ENCODE peak calls at places on chromosomes 13 and 19, in seven cellular contexts. Y, K, N, B, F, T and O are unnamed samples.

GRCh38 chr13:27619711-27620376 is 485 bp downstream of the LNX2 start:
- DNase-seq in Y (no peak), K (peak; percentile 58), N (peak; percentile 58), B (no peak), F (peak; percentile 29), T (no peak), O (no peak)

GRCh38 chr13:42486711-42487198 is 87.2 kb upstream of the TNFSF11 start:
- DNase-seq in Y (no peak), K (peak; percentile 73), N (no peak), B (peak; percentile 90), F (peak; percentile 88), T (peak; percentile 51), O (peak; percentile 85)

GRCh38 chr19:52716578-52716977 is 18.3 kb downstream of the ZNF611 start:
- DNase-seq in Y (no peak), K (no peak), N (no peak), B (no peak), F (no peak), T (no peak), O (no peak)

GRCh38 chr13:75258159-75258782 is 223.7 kb downstream of the TBC1D4 start:
- DNase-seq in Y (no peak), K (peak; percentile 71), N (no peak), B (peak; percentile 13), F (peak; percentile 73), T (peak; percentile 18), O (no peak)

GRCh38 chr19:34330116-34330515 is 34.9 kb upstream of the GPI start:
- DNase-seq in Y (no peak), K (no peak), N (no peak), B (no peak), F (no peak), T (no peak), O (no peak)

GRCh38 chr19:32928806-32929205 is 43.0 kb downstream of the CEP89 start:
- DNase-seq in Y (no peak), K (no peak), N (no peak), B (no peak), F (peak; percentile 80), T (no peak), O (peak; percentile 24)

GRCh38 chr19:50044922-50045321 is 19.1 kb downstream of the ZNF473 start:
- DNase-seq in Y (no peak), K (no peak), N (no peak), B (no peak), F (no peak), T (no peak), O (no peak)

GRCh38 chr19:34319230-34319585 is 45.8 kb upstream of the GPI start:
- DNase-seq in Y (no peak), K (peak; percentile 42), N (no peak), B (peak; percentile 34), F (peak; percentile 39), T (no peak), O (no peak)

GRCh38 chr13:64278493-64278892 is 2862.8 kb upstream of the PCDH20 start:
- DNase-seq in Y (no peak), K (no peak), N (no peak), B (peak; percentile 23), F (peak; percentile 80), T (peak; percentile 2), O (no peak)

GRCh38 chr19:18507021-18507726 is 14.7 kb downstream of the ELL start:
- DNase-seq in Y (no peak), K (peak; percentile 32), N (peak; percentile 53), B (no peak), F (no peak), T (no peak), O (no peak)

GRCh38 chr19:15419413-15420025 is 731 bp upstream of the AKAP8L start:
- DNase-seq in Y (no peak), K (peak; percentile 32), N (no peak), B (no peak), F (peak; percentile 43), T (no peak), O (no peak)

GRCh38 chr13:24008679-24009078 is 111.4 kb upstream of the C1QTNF9B start:
- DNase-seq in Y (no peak), K (no peak), N (no peak), B (no peak), F (peak; percentile 6), T (no peak), O (no peak)

GRCh38 chr13:40345654-40346372 is 320.6 kb downstream of the FOXO1 start:
- DNase-seq in Y (no peak), K (peak; percentile 79), N (peak; percentile 49), B (no peak), F (no peak), T (no peak), O (no peak)

GRCh38 chr13:92901739-92902138 is 324.9 kb upstream of the GPC6 start:
- DNase-seq in Y (no peak), K (no peak), N (no peak), B (no peak), F (peak; percentile 6), T (no peak), O (no peak)

GRCh38 chr19:7607874-7608560 is 12.4 kb downstream of the CAMSAP3 start:
- DNase-seq in Y (no peak), K (no peak), N (no peak), B (no peak), F (no peak), T (no peak), O (no peak)

GRCh38 chr19:54485846-54486245 is 12.8 kb upstream of the CDC42EP5 start:
- DNase-seq in Y (no peak), K (no peak), N (no peak), B (no peak), F (no peak), T (no peak), O (no peak)

GRCh38 chr19:40822161-40822560 is 23.2 kb downstream of the EGLN2 start:
- DNase-seq in Y (no peak), K (no peak), N (no peak), B (no peak), F (no peak), T (no peak), O (no peak)

GRCh38 chr13:34627499-34627898 is 314.6 kb upstream of the NBEA start:
- DNase-seq in Y (no peak), K (no peak), N (no peak), B (no peak), F (no peak), T (no peak), O (no peak)

GRCh38 chr19:29587518-29587986 is 18.5 kb upstream of the POP4 start:
- DNase-seq in Y (peak; percentile 58), K (no peak), N (no peak), B (no peak), F (peak; percentile 58), T (no peak), O (no peak)

GRCh38 chr19:31139871-31140505 is 209.2 kb downstream of the TSHZ3 start:
- DNase-seq in Y (no peak), K (no peak), N (no peak), B (peak; percentile 30), F (peak; percentile 14), T (no peak), O (no peak)

GRCh38 chr19:11138659-11139526 is 16.7 kb downstream of the SPC24 start:
- DNase-seq in Y (no peak), K (peak; percentile 68), N (peak; percentile 86), B (peak; percentile 55), F (peak; percentile 89), T (peak; percentile 70), O (peak; percentile 49)

GRCh38 chr13:60583911-60584753 is 187.1 kb downstream of the TDRD3 start:
- DNase-seq in Y (peak; percentile 1), K (peak; percentile 10), N (no peak), B (no peak), F (peak; percentile 26), T (peak; percentile 80), O (no peak)

GRCh38 chr19:9054768-9055167 is 32.1 kb upstream of the OR1M1 start:
- DNase-seq in Y (no peak), K (no peak), N (no peak), B (peak; percentile 44), F (peak; percentile 95), T (no peak), O (no peak)

GRCh38 chr19:2278504-2279158 is 3.3 kb downstream of the PEAK3 start:
- DNase-seq in Y (no peak), K (no peak), N (no peak), B (no peak), F (no peak), T (no peak), O (no peak)

GRCh38 chr19:3577741-3578344 is 5.1 kb downstream of the HMG20B start:
- DNase-seq in Y (no peak), K (no peak), N (no peak), B (no peak), F (no peak), T (no peak), O (no peak)

GRCh38 chr13:109465151-109465550 is 321.2 kb downstream of the IRS2 start:
- DNase-seq in Y (no peak), K (no peak), N (no peak), B (no peak), F (no peak), T (peak; percentile 60), O (no peak)

GRCh38 chr13:112837371-112838037 is 131.5 kb upstream of the MCF2L start:
- DNase-seq in Y (no peak), K (no peak), N (peak; percentile 47), B (no peak), F (no peak), T (no peak), O (no peak)

GRCh38 chr13:75861786-75862185 is 225.7 kb downstream of the LMO7 start:
- DNase-seq in Y (no peak), K (no peak), N (no peak), B (no peak), F (no peak), T (no peak), O (no peak)